ENCODE peak calls at places on chromosomes 13 and 19, in four cellular contexts. Q is stimulated activated CD8-positive, alpha-beta memory T cell treated with anti-CD3 and anti-CD28 coated beads, Interleukin-7, amount 100 ng/mL, for 1 hour; N is amniotic stem cell; U is K562. V is an unnamed sample.

GRCh38 chr13:99693351-99693750 is 192.1 kb downstream of the TM9SF2 start:
- DNase-seq in Q (no peak), N (no peak), U (no peak), V (no peak)

GRCh38 chr13:93624371-93624777 is 397.8 kb downstream of the GPC6 start:
- DNase-seq in Q (no peak), N (no peak), U (no peak), V (no peak)

GRCh38 chr13:42753697-42754096 is 27.7 kb upstream of the FAM216B start:
- DNase-seq in Q (no peak), N (no peak), U (no peak), V (no peak)

GRCh38 chr19:12133069-12133468 is 7.1 kb downstream of the ZNF20 start:
- DNase-seq in Q (no peak), N (no peak), U (no peak), V (no peak)

GRCh38 chr13:39273953-39274352 is 235.7 kb downstream of the NHLRC3 start:
- DNase-seq in Q (no peak), N (no peak), U (no peak), V (peak; percentile 38)

GRCh38 chr19:46728693-46729339 is 11.9 kb upstream of the PRKD2 start:
- DNase-seq in Q (peak; percentile 80), N (peak; percentile 32), U (peak; percentile 86), V (peak; percentile 90)

GRCh38 chr19:45791744-45792481 is 732 bp downstream of the DMWD start:
- DNase-seq in Q (no peak), N (no peak), U (no peak), V (no peak)

GRCh38 chr13:112869202-112870061 is 99.6 kb upstream of the MCF2L start:
- DNase-seq in Q (no peak), N (no peak), U (no peak), V (no peak)

GRCh38 chr13:105773887-105774538 is 761.4 kb downstream of the EFNB2 start:
- DNase-seq in Q (no peak), N (peak; percentile 60), U (no peak), V (no peak)

GRCh38 chr19:2680808-2681207 is 21.7 kb downstream of the GNG7 start:
- DNase-seq in Q (no peak), N (no peak), U (no peak), V (no peak)

GRCh38 chr19:18845961-18846360 is 14.2 kb downstream of the UPF1 start:
- DNase-seq in Q (no peak), N (no peak), U (no peak), V (no peak)

GRCh38 chr19:33269016-33269415 is 33.3 kb downstream of the CEBPA start:
- DNase-seq in Q (no peak), N (no peak), U (no peak), V (no peak)

GRCh38 chr13:31442605-31443004 is 242.8 kb downstream of the B3GLCT start:
- DNase-seq in Q (no peak), N (no peak), U (no peak), V (no peak)

GRCh38 chr13:104256701-104257100 is 1190.5 kb upstream of the SLC10A2 start:
- DNase-seq in Q (no peak), N (no peak), U (no peak), V (no peak)

GRCh38 chr13:65378943-65379519 is 1851.1 kb downstream of the PCDH9 start:
- DNase-seq in Q (no peak), N (no peak), U (no peak), V (peak; percentile 13)

GRCh38 chr13:99322297-99323103 is 15.3 kb upstream of the GPR183 start:
- DNase-seq in Q (no peak), N (peak; percentile 49), U (peak; percentile 20), V (peak; percentile 38)

GRCh38 chr19:43596842-43597461 is 557 bp downstream of the ZNF576 start:
- DNase-seq in Q (no peak), N (no peak), U (no peak), V (peak; percentile 7)

GRCh38 chr13:24328145-24328544 is 18.8 kb downstream of the C1QTNF9 start:
- DNase-seq in Q (no peak), N (no peak), U (no peak), V (no peak)

GRCh38 chr19:48746738-48747575 is at the start of gene IZUMO1:
- DNase-seq in Q (no peak), N (peak; percentile 77), U (peak; percentile 77), V (peak; percentile 93)

GRCh38 chr13:33401238-33401637 is 115.7 kb upstream of the STARD13 start:
- DNase-seq in Q (no peak), N (no peak), U (no peak), V (peak; percentile 11)

GRCh38 chr13:94657167-94657566 is 55.2 kb downstream of the SOX21 start:
- DNase-seq in Q (no peak), N (no peak), U (no peak), V (no peak)

GRCh38 chr13:40116008-40116407 is 460.5 kb downstream of the COG6 start:
- DNase-seq in Q (no peak), N (no peak), U (peak; percentile 41), V (peak; percentile 99)

GRCh38 chr19:16199275-16199932 is 1.7 kb downstream of the AP1M1 start:
- DNase-seq in Q (no peak), N (no peak), U (no peak), V (no peak)

GRCh38 chr13:93776936-93777335 is 550.3 kb downstream of the GPC6 start:
- DNase-seq in Q (no peak), N (no peak), U (no peak), V (no peak)

GRCh38 chr13:33931397-33931987 is 113.5 kb downstream of the RFC3 start:
- DNase-seq in Q (no peak), N (peak; percentile 31), U (peak; percentile 16), V (peak; percentile 58)

GRCh38 chr13:36432106-36432544 is at the start of gene CCNA1:
- DNase-seq in Q (no peak), N (no peak), U (peak; percentile 37), V (peak; percentile 34)